ENCODE peak calls at places on chromosomes 1 and 21, in five cellular contexts. X is activated gamma-delta T cell treated with anti-CD3 and anti-CD28 coated beads, Interleukin-2, amount 50 U/mL, for 16 hours; A is amygdala; B is RWPE1; R is DND-41. T is an unnamed sample.

GRCh38 chr21:45471229-45472052 is 66.5 kb downstream of the COL18A1 start:
- DNase-seq in X (no peak), R (no peak), B (peak; percentile 69), A (no peak), T (no peak)

GRCh38 chr1:31400393-31400792 is 12.6 kb upstream of the SERINC2 start:
- DNase-seq in X (no peak), R (no peak), B (no peak), A (no peak), T (no peak)

GRCh38 chr1:62530516-62531154 is 66.7 kb upstream of the ANGPTL3 start:
- DNase-seq in A (peak; percentile 19), B (peak; percentile 39), R (no peak), X (no peak), T (peak; percentile 81)

GRCh38 chr21:29130234-29130993 is at the start of gene MAP3K7CL:
- DNase-seq in X (no peak), A (no peak), R (peak; percentile 34), B (peak; percentile 30), T (no peak)

GRCh38 chr1:66445492-66446181 is 88.3 kb upstream of the SGIP1 start:
- DNase-seq in X (peak; percentile 19), A (peak; percentile 19), B (no peak), R (peak; percentile 30), T (no peak)

GRCh38 chr1:25018878-25019277 is 88.8 kb upstream of the RUNX3 start:
- DNase-seq in R (peak; percentile 19), A (no peak), B (no peak), X (no peak), T (no peak)

GRCh38 chr1:181479137-181479745 is 4.1 kb upstream of the CACNA1E start:
- DNase-seq in B (peak; percentile 73), A (peak; percentile 48), R (peak; percentile 28), X (no peak), T (peak; percentile 64)

GRCh38 chr21:34580181-34580700 is 34.7 kb downstream of the RCAN1 start:
- DNase-seq in B (peak; percentile 44), X (no peak), A (no peak), R (no peak), T (no peak)

T was measured in caudate nucleus.